ENCODE peak calls at places on chromosomes 13 and 19, in eight cellular contexts. R is adrenal gland, C is sigmoid colon, O is heart left ventricle, Z is Peyer's patch, S is uterus, A is prostate gland, M is suprapubic skin. K is an unnamed sample.
A peak's percentile ranks its signal among the peaks of the same experiment; 100 is the strongest.

GRCh38 chr13:41609828-41610227 is 152.5 kb downstream of the RGCC start:
- DNase-seq in S (no peak), O (no peak), A (no peak), M (no peak), Z (no peak), C (no peak), R (no peak), K (no peak)

GRCh38 chr19:11485245-11485837 is 4.5 kb upstream of the ELAVL3 start:
- DNase-seq in O (no peak), S (no peak), C (no peak), R (no peak), A (no peak), Z (no peak), M (no peak), K (no peak)

GRCh38 chr19:54218960-54219661 is 3.7 kb downstream of the LILRB3 start:
- DNase-seq in O (no peak), Z (peak; percentile 34), S (no peak), C (peak; percentile 60), M (no peak), R (no peak), A (no peak), K (no peak)

GRCh38 chr19:42095814-42096230 is 19.9 kb downstream of the ZNF574 start:
- DNase-seq in O (no peak), M (no peak), A (no peak), S (no peak), C (no peak), R (no peak), Z (no peak), K (no peak)

GRCh38 chr13:92175330-92175729 is 776.9 kb downstream of the GPC5 start:
- DNase-seq in Z (no peak), R (no peak), C (no peak), O (no peak), S (no peak), A (peak; percentile 5), M (no peak), K (no peak)

GRCh38 chr19:19094513-19094912 is 30.7 kb downstream of the SLC25A42 start:
- DNase-seq in C (no peak), O (no peak), R (no peak), S (no peak), Z (no peak), M (no peak), A (no peak), K (no peak)

GRCh38 chr13:31046711-31047279 is 114.3 kb downstream of the TEX26 start:
- DNase-seq in R (no peak), S (peak; percentile 31), M (peak; percentile 70), C (peak; percentile 68), Z (peak; percentile 56), A (no peak), O (no peak), K (no peak)

GRCh38 chr13:72884111-72884510 is 102.2 kb downstream of the PIBF1 start:
- DNase-seq in C (no peak), Z (no peak), O (no peak), M (no peak), A (no peak), S (no peak), R (no peak), K (no peak)

GRCh38 chr19:58336820-58337219 is 10.0 kb downstream of the ZSCAN22 start:
- DNase-seq in S (no peak), Z (no peak), M (no peak), A (no peak), O (no peak), R (no peak), C (no peak), K (no peak)

GRCh38 chr19:6997679-6998445 is 23.4 kb downstream of the MBD3L2B start:
- DNase-seq in R (no peak), S (no peak), A (no peak), O (no peak), Z (no peak), C (no peak), M (no peak), K (no peak)

GRCh38 chr13:39311619-39312018 is 273.4 kb downstream of the NHLRC3 start:
- DNase-seq in Z (no peak), C (no peak), S (no peak), A (peak; percentile 5), O (peak; percentile 24), M (no peak), R (no peak), K (no peak)

GRCh38 chr13:80649274-80649673 is 308.3 kb upstream of the SPRY2 start:
- DNase-seq in S (no peak), A (no peak), R (no peak), C (no peak), Z (no peak), O (no peak), M (no peak), K (no peak)

GRCh38 chr19:52648336-52648990 is 10.3 kb upstream of the ZNF83 start:
- DNase-seq in M (no peak), O (no peak), A (no peak), S (no peak), C (no peak), R (no peak), Z (no peak), K (no peak)

GRCh38 chr19:9981406-9982260 is 28.7 kb downstream of the COL5A3 start:
- DNase-seq in A (no peak), R (no peak), C (no peak), M (no peak), S (no peak), Z (no peak), O (no peak), K (no peak)

GRCh38 chr13:50401721-50402510 is 386.7 kb downstream of the KCNRG start:
- DNase-seq in Z (no peak), C (no peak), R (no peak), O (no peak), A (no peak), M (no peak), S (no peak), K (no peak)

GRCh38 chr13:21580736-21581135 is 23.2 kb downstream of the MICU2 start:
- DNase-seq in R (no peak), C (no peak), A (no peak), O (no peak), M (no peak), Z (no peak), S (no peak), K (no peak)

GRCh38 chr13:43983373-43983772 is 103.7 kb downstream of the LACC1 start:
- DNase-seq in S (no peak), R (no peak), O (no peak), M (no peak), A (no peak), C (no peak), Z (no peak), K (no peak)

GRCh38 chr13:106496072-106496997 is 39.1 kb downstream of the EFNB2 start:
- DNase-seq in M (no peak), R (no peak), A (no peak), S (no peak), C (no peak), O (peak; percentile 59), Z (no peak), K (no peak)

GRCh38 chr19:56109216-56109615 is 11.9 kb downstream of the ZNF787 start:
- DNase-seq in R (no peak), M (no peak), C (no peak), Z (no peak), S (no peak), A (no peak), O (no peak), K (no peak)

DNA sequence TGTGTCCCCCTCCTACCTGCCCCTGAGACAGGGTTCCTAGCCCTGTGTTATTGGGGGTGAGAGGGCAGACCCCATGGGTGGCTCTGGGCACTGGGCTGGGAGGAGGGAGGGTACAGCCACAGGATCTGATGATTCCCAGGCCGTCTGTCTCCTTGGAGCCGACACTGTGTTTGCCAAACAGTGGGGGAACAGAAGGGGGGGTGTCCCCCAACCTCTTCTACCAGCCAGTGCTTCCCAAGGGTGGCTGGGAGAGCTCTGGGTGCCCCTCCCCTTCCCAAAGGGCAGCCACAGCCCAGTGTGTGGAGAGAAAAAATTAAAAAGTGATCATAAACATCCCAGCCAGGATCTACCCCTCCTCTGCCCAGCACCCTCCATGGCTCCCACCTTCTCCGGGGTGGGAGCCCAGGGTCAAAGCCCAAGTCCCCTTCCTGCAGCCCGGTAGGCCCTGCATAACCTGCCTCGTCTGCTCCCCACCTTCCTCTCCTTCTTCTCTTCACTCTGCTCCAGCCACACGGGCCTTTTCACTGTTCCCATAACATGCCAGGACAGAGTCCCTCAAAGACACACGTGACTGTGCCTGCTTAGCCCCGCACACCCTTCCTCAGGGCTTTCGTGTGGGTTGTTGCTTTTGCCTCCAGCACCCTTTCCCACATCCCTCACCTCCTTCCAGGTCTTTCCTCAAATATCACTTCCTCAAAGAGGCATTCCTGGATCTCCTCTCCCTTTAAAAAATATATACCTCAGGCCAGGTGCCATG is 1.4 kb upstream of the PLIN4 start:
- DNase-seq in S (peak; percentile 77), O (peak; percentile 73), A (peak; percentile 36), C (peak; percentile 95), Z (no peak), R (no peak), M (no peak), K (no peak)
- H3K4me1 ChIP-seq in S (no peaks in the 10 kb centered on the region), O (peaks cover 18% of the 10 kb centered on the region), A (no peaks in the 10 kb centered on the region), C (peaks cover 40% of the 10 kb centered on the region), Z (no peaks in the 10 kb centered on the region), R (no peaks in the 10 kb centered on the region), M (peaks cover 14% of the 10 kb centered on the region), K (no peaks in the 10 kb centered on the region)

DNA sequence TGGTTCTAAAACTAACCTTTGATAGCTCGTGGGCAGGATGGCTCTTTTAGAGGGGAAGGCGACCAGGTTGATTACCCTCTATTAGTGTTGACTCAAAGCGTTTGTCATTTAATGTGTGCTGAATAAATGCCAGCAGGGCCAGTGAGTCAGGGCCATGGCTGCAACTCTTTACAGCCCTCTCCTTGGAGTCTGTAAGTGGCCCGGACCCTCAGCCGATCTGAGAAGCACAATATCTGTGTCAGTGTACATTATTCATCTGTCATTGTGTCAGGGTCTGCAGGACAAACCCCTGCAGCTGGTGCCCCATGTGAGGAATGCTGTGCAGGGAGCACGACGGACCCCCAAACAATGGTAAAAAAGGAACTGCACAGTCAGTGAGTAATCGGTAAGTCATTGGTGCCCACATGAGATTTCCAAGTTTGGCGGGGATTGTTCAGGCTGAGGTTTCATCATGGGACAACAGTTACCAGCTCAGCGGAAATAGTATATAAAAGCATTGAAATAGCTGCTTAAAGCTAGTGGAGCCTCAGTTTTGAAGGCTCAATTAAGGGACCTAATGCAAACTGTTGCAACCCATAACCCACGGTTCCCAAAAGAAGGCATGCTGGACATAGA is 139.1 kb downstream of the ZNF675 start:
- DNase-seq in M (no peak), R (no peak), O (no peak), S (no peak), Z (no peak), A (no peak), C (no peak), K (no peak)
- TF ChIP-seq POLR2A in M (no peak), R (no peak), O (no peak), S (no peak), Z (no peak), A (no peak), C (no peak), K (no peak)

DNA sequence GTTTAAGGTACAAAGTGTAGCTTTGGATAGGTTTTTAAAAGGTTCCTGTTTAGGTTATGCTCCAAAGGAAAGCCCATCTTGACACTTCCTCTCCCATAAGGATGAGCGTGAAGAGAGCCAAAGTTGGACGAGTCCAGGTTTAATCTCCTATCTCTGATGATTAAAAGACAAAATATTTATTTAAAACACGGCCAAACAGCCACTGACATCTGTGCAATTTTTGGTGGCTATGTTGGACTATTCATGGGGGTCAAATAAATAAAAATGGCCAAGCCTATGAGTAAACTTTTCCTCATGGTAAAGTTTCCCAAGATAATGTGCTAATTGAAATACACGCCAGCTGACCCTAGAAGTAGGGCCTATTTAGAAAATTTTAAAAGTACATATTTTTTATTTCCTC is 69.0 kb upstream of the DOCK9 start:
- DNase-seq in O (no peak), A (no peak), Z (no peak), R (no peak), C (no peak), S (no peak), M (no peak), K (no peak)
- H3K4me1 ChIP-seq in O (peaks cover 19% of the 10 kb centered on the region), A (peaks cover 6% of the 10 kb centered on the region), Z (no peaks in the 10 kb centered on the region), R (peaks cover 10% of the 10 kb centered on the region), C (peaks cover 76% of the 10 kb centered on the region), S (no peaks in the 10 kb centered on the region), M (peaks cover 84% of the 10 kb centered on the region), K (peaks cover 10% of the 10 kb centered on the region)

GRCh38 chr19:2121416-2122051 is 24.8 kb downstream of the IZUMO4 start:
- DNase-seq in R (no peak), Z (no peak), O (no peak), C (no peak), S (no peak), M (no peak), A (no peak), K (peak; percentile 71)
- TF ChIP-seq POLR2A in R (no peak), Z (no peak), O (no peak), C (no peak), S (no peak), M (no peak), A (no peak), K (no peak)

K was measured in spleen.